ENCODE peak calls at places on chromosomes 1 and 21, in ten cellular contexts. B is endothelial cell of umbilical vein, U is body of pancreas, A is lower leg skin, Y is IMR-90, Z is testis, D is heart left ventricle, O is spleen, F is sigmoid colon, Q is ovary. W is an unnamed sample.

GRCh38 chr21:32463889-32464300 is 51.4 kb downstream of the EVA1C start:
- DNase-seq in B (peak), U (no peak), A (no peak), Y (peak), Z (no peak), D (no peak), O (no peak), F (no peak), Q (peak), W (peak)

GRCh38 chr1:67840449-67840848 is 7.2 kb upstream of the GNG12 start:
- DNase-seq in B (peak), U (peak), A (no peak), Y (peak), Z (no peak), D (no peak), O (no peak), F (no peak), Q (no peak), W (no peak)

GRCh38 chr1:244080343-244080929 is 29.4 kb downstream of the ZBTB18 start:
- DNase-seq in B (no peak), U (no peak), A (no peak), Y (no peak), Z (no peak), D (no peak), O (no peak), F (no peak), Q (no peak), W (no peak)

GRCh38 chr21:15278279-15278678 is 213.5 kb upstream of the NRIP1 start:
- DNase-seq in B (no peak), U (no peak), A (no peak), Y (no peak), Z (no peak), D (no peak), O (no peak), F (no peak), Q (no peak), W (no peak)

GRCh38 chr1:171218661-171219060 is 29.6 kb upstream of the FMO1 start:
- DNase-seq in B (no peak), U (no peak), A (no peak), Y (no peak), Z (no peak), D (no peak), O (no peak), F (no peak), Q (no peak), W (no peak)

GRCh38 chr21:34693192-34693810 is 24.5 kb downstream of the CLIC6 start:
- DNase-seq in B (peak), U (peak), A (peak), Y (peak), Z (peak), D (peak), O (no peak), F (no peak), Q (peak), W (peak)

GRCh38 chr1:196516373-196516772 is 91.9 kb downstream of the KCNT2 start:
- DNase-seq in B (no peak), U (no peak), A (no peak), Y (no peak), Z (no peak), D (no peak), O (no peak), F (no peak), Q (no peak), W (no peak)

GRCh38 chr1:78465143-78465542 is 25.6 kb upstream of the PTGFR start:
- DNase-seq in B (no peak), U (no peak), A (no peak), Y (no peak), Z (no peak), D (no peak), O (no peak), F (no peak), Q (no peak), W (no peak)

GRCh38 chr1:85048296-85049064 is at the start of gene MCOLN3:
- DNase-seq in B (no peak), U (peak), A (peak), Y (no peak), Z (peak), D (peak), O (peak), F (peak), Q (peak), W (peak)

GRCh38 chr1:194024659-194025058 is 838.2 kb upstream of the B3GALT2 start:
- DNase-seq in B (peak), U (no peak), A (no peak), Y (peak), Z (no peak), D (no peak), O (no peak), F (no peak), Q (no peak), W (no peak)

GRCh38 chr21:37660709-37661108 is 255.5 kb downstream of the KCNJ6 start:
- DNase-seq in B (no peak), U (no peak), A (no peak), Y (no peak), Z (no peak), D (no peak), O (no peak), F (no peak), Q (no peak), W (no peak)

DNA sequence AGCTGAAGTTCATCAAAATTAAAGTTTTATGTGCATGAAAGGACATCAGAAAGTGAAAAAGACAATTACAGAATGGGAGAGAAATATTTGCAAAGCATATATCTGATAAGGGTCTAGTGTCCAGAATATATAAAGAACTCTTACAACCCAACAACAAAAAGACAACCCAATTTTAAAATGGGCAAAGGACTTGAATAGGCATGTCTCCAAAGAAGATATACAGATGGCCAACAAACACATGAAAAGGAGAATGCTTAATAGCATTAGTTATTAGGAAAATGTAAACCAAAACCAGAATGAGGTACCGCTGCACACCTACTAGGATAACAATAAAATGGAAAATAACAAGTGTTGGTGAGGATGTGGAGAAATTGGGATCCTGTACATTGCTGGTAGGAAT is 1.7 kb upstream of the PSEN2 start:
- DNase-seq in B (no peak), U (no peak), A (no peak), Y (no peak), Z (no peak), D (no peak), O (no peak), F (no peak), Q (no peak), W (no peak)
- H3K4me3 ChIP-seq in B (no peak), U (no peak), A (no peak), Y (no peak), Z (no peak), D (no peak), O (no peak), F (no peak), Q (no peak), W (no peak)

DNA sequence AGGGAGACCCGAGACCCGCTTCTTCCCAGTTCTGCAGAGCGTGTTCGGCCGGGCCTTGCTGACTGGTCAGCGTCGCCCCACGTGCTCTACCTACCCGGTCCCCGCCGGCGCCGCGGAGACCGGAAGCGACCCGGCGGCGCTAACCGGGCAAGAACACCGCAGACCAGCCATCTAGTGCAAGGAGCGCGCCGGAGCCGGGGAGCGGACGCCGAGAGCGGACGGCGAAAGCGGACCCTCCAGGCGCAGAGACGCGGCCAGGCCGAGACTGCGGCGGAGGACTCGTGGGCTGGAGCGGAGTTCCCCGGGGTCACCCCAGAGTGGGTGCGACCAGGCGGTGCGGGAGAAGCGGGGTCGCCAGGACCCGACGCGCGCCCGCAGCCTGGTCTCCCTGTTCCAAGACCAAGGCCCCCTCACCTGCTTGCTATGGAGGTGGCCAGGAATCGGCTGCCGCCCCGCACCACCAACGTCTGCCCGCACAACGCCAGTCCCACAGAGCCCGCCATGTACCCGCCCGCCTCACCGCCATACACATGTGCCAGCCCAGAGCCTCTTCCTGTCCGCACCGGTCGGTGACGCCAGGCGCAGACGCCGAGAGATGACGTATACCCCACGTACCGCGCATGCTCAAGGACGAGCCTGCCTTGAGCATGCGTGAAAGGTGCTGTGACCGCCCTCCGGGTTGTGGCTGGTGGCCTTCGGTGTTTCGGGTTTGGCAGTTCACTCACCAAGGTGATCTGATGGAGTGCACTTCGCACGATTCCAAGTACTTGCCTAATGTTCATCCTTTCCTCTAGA is at the start of gene WDR4:
- DNase-seq in B (peak), U (peak), A (peak), Y (peak), Z (peak), D (peak), O (peak), F (peak), Q (peak), W (peak)
- TF ChIP-seq POLR2A in B (peak), U (peak), A (no peak), Y (peak), Z (no peak), D (no peak), O (peak), F (peak), Q (peak), W (peak)

DNA sequence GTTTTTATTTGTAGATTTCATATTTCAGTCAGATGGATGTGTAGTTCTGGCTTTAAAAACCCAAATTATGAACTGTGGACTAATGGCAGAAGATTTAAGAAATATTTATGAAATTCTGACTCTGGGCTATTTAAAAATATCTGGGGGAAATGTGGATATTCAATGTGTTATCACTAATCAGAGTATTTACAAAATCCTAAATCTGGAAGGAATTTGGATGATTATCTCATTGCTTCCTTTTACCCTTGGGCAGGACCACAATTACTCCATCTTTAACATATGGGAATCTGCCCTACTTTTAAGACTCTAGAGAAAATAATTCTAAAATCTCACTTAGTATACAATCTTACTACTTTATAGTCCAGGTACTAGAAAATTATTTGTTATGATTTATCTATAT is 203.2 kb downstream of the PDE4B start:
- DNase-seq in B (no peak), U (no peak), A (no peak), Y (no peak), Z (no peak), D (no peak), O (no peak), F (no peak), Q (no peak), W (no peak)
- H3K4me3 ChIP-seq in B (no peak), U (no peak), A (no peak), Y (no peak), Z (no peak), D (no peak), O (no peak), F (no peak), Q (no peak), W (no peak)

GRCh38 chr1:178933709-178934573 is 63.1 kb upstream of the ANGPTL1 start:
- DNase-seq in B (no peak), U (no peak), A (no peak), Y (no peak), Z (no peak), D (peak), O (no peak), F (no peak), Q (no peak), W (no peak)
- TF ChIP-seq POLR2A in B (no peak), U (no peak), A (no peak), Y (no peak), Z (no peak), D (no peak), O (no peak), F (no peak), Q (no peak), W (no peak)

GRCh38 chr21:39660191-39660590 is 47.5 kb downstream of the B3GALT5 start:
- DNase-seq in B (peak), U (peak), A (no peak), Y (peak), Z (no peak), D (peak), O (no peak), F (no peak), Q (peak), W (no peak)
- H3K4me3 ChIP-seq in B (no peak), U (no peak), A (no peak), Y (no peak), Z (no peak), D (peak), O (no peak), F (peak), Q (no peak), W (no peak)

W was measured in prostate gland.